ENCODE peak calls at places on chromosomes 3 and 15, in nine cellular contexts. C, S, G, Z, X, F, R, P and J are unnamed samples.

GRCh38 chr15:77096131-77096530 is 25.2 kb upstream of the TSPAN3 start:
- DNase-seq in R (no peak), C (no peak), P (no peak), F (no peak), Z (no peak), X (no peak), S (no peak), G (no peak), J (no peak)

GRCh38 chr15:85133709-85134108 is 152.1 kb downstream of the PDE8A start:
- DNase-seq in C (no peak), G (no peak), X (no peak), Z (no peak), R (no peak), P (no peak), F (no peak), S (no peak), J (no peak)

GRCh38 chr3:48634661-48635221 is 520 bp downstream of the SLC26A6 start:
- DNase-seq in G (peak; percentile 74), F (peak; percentile 56), S (peak; percentile 65), P (peak; percentile 60), R (peak; percentile 71), Z (peak; percentile 29), X (peak; percentile 78), C (peak; percentile 74), J (peak; percentile 44)

GRCh38 chr15:73628976-73629854 is 4.0 kb downstream of the NPTN start:
- DNase-seq in C (no peak), F (peak; percentile 31), G (no peak), S (no peak), Z (no peak), X (no peak), P (no peak), R (no peak), J (no peak)

GRCh38 chr3:107690522-107691138 is 167.9 kb downstream of the BBX start:
- DNase-seq in S (peak; percentile 30), R (no peak), P (no peak), C (no peak), X (no peak), F (peak; percentile 59), Z (peak; percentile 24), G (no peak), J (no peak)

GRCh38 chr3:46449755-46450552 is 14.8 kb downstream of the LTF start:
- DNase-seq in S (peak; percentile 32), X (no peak), R (no peak), Z (no peak), F (no peak), P (no peak), G (peak; percentile 47), C (no peak), J (no peak)

GRCh38 chr3:69294014-69294771 is 91.7 kb downstream of the FRMD4B start:
- DNase-seq in S (no peak), R (no peak), P (no peak), Z (peak; percentile 42), F (peak; percentile 47), X (no peak), G (no peak), C (no peak), J (no peak)

GRCh38 chr15:60788514-60789091 is 309.7 kb upstream of the ICE2 start:
- DNase-seq in R (no peak), F (no peak), Z (no peak), C (no peak), S (no peak), X (no peak), G (no peak), P (no peak), J (no peak)

GRCh38 chr15:38072007-38072506 is 137.6 kb downstream of the TMCO5A start:
- DNase-seq in C (no peak), X (no peak), P (no peak), Z (no peak), F (no peak), R (no peak), S (no peak), G (no peak), J (no peak)

GRCh38 chr3:197578376-197578775 is 22.6 kb upstream of the BDH1 start:
- DNase-seq in X (no peak), P (no peak), R (no peak), S (no peak), G (no peak), Z (no peak), C (no peak), F (no peak), J (no peak)
- H3K27ac ChIP-seq in X (no peak overlapping the region), P (no peak overlapping the region), R (no peak overlapping the region), S (no peak overlapping the region), G (no peak overlapping the region), Z (no peak overlapping the region), C (no peak overlapping the region), F (no peak overlapping the region), J (no peak overlapping the region)

GRCh38 chr3:65550137-65550536 is 488.6 kb downstream of the MAGI1 start:
- DNase-seq in G (no peak), C (no peak), R (no peak), P (no peak), S (no peak), Z (no peak), X (no peak), F (peak; percentile 27), J (no peak)

GRCh38 chr3:65551945-65552344 is 486.8 kb downstream of the MAGI1 start:
- DNase-seq in R (no peak), X (no peak), P (no peak), G (no peak), Z (no peak), S (no peak), F (peak; percentile 54), C (no peak), J (no peak)

GRCh38 chr3:65549626-65549959 is 489.1 kb downstream of the MAGI1 start:
- DNase-seq in Z (no peak), X (no peak), P (no peak), S (no peak), F (no peak), C (no peak), G (no peak), R (no peak), J (no peak)

GRCh38 chr3:65545429-65545828 is 493.3 kb downstream of the MAGI1 start:
- DNase-seq in G (no peak), C (no peak), F (no peak), R (no peak), Z (no peak), X (no peak), P (no peak), S (no peak), J (no peak)

DNA sequence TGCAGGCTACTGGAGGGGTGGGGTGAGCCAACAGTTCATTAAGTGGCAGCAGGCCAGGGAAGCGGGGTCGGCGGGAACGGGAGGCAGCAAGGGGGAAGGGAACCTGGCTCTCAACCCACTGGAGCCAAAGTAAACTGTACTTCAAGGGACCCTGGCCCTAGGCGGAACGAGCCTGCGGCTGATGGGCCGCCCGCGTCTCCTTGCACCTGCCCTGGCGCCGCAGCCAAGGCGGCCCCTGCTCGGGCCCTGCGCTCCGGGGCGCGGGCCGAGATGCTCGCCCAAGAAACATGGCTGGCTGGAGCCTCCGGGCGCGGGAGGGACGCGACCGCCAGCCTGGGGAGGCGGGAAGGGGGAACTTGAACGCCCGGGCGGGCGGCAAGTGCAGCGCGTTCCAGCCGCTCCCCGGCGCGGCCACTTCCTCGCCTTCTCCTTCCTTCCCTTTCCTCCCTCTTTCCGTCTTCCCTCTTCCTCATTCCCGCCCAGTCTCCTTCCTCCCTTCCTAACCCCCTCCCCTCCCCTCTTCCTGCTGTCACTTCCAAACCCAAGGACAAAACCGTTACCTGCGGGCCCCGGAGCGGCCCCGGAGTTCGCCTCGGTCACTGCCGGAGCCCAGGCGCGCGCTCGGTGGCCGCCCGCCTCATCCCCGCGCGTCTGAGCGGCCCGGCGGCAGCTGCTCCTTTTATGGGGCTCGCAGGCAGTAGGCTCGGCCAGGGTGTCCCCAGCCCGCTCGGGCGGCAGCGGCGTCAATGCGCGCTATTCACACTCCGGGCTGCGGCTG is 489.7 kb downstream of the MAGI1 start:
- DNase-seq in P (peak; percentile 68), F (peak; percentile 81), S (no peak), G (peak; percentile 42), X (no peak), R (peak; percentile 20), C (peak; percentile 71), Z (no peak), J (no peak)
- H3K27ac ChIP-seq in P (no peak overlapping the region), F (peak overlapping the region; percentile 48), S (no peak overlapping the region), G (no peak overlapping the region), X (no peak overlapping the region), R (no peak overlapping the region), C (no peak overlapping the region), Z (no peak overlapping the region), J (peak overlapping the region; percentile 54)

GRCh38 chr3:16472593-16472992 is 40.9 kb downstream of the RFTN1 start:
- DNase-seq in C (peak; percentile 59), S (no peak), R (no peak), G (no peak), F (no peak), Z (no peak), P (no peak), X (no peak), J (no peak)

GRCh38 chr3:16474304-16474703 is 39.2 kb downstream of the RFTN1 start:
- DNase-seq in P (no peak), F (peak; percentile 35), S (no peak), X (no peak), G (no peak), C (no peak), Z (peak; percentile 90), R (no peak), J (no peak)

GRCh38 chr3:16470590-16470989 is 42.9 kb downstream of the RFTN1 start:
- DNase-seq in X (no peak), P (no peak), Z (no peak), G (no peak), C (no peak), S (no peak), F (no peak), R (no peak), J (no peak)

GRCh38 chr3:16474920-16475319 is 38.6 kb downstream of the RFTN1 start:
- DNase-seq in R (no peak), C (no peak), G (no peak), X (no peak), Z (no peak), P (no peak), S (no peak), F (no peak), J (no peak)

DNA sequence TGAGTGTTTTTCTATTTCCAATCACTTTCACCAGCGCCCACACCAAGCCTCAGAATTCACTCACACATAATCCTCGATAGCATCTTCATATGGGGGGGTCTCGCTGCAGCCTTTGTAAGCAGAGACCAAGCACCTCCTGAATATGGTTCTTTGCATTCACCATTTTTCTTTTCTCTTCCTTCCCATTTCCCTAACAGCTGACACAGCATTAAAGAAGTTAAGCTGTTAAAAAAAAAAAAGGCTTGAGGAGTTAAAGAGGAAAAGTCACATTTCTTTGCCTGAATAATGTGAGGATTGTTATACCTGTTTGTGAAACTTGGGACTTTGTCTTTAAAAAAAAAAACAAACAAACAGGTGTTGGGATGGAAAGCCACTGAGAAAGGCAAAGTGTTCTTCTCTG is 41.6 kb downstream of the RFTN1 start:
- DNase-seq in S (no peak), Z (no peak), P (no peak), G (no peak), F (no peak), R (no peak), C (no peak), X (no peak), J (no peak)
- H3K27ac ChIP-seq in S (no peak overlapping the region), Z (no peak overlapping the region), P (no peak overlapping the region), G (no peak overlapping the region), F (no peak overlapping the region), R (no peak overlapping the region), C (peak overlapping the region; percentile 59), X (no peak overlapping the region), J (no peak overlapping the region)

DNA sequence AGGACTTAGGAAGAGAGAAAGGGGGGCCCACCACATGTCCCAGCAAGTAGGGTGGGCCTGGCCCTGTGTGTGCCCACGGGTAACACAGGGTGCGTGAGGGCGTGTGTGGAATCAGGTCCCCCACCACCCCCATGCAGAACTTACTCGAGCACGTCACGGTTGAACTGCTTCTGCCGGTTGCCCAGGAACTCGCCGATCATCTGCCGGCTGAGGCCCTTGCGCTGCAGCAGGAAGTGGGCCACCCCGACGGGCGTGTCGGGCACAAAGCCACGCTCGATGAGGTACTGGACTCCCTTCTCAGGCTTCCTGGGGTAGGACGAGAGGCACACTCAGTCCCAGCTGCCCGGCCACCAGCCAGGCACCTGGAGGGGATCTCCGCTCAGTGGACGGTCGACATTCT is 83.1 kb upstream of the RPL32 start:
- DNase-seq in P (no peak), Z (no peak), F (no peak), S (no peak), R (no peak), C (no peak), X (no peak), G (no peak), J (no peak)
- H3K27ac ChIP-seq in P (no peak overlapping the region), Z (no peak overlapping the region), F (no peak overlapping the region), S (no peak overlapping the region), R (no peak overlapping the region), C (no peak overlapping the region), X (no peak overlapping the region), G (no peak overlapping the region), J (no peak overlapping the region)